ENCODE peak calls at places on chromosome 11, in ten cellular contexts. M is cardiac muscle cell; Y is neural progenitor cell; N is BE2C; R is left ventricle myocardium inferior; Q is CD8-positive, alpha-beta T cell; Z is stomach; P is NT2/D1; A is DND-41; U is small intestine. F is an unnamed sample.

GRCh38 chr11:110366234-110366633 is 63.5 kb upstream of the FDX1 start:
- DNase-seq in N (peak; percentile 21), R (peak; percentile 60), A (no peak), P (no peak), Y (no peak), U (no peak), Z (peak; percentile 74), M (peak; percentile 58), Q (no peak), F (no peak)

GRCh38 chr11:61709572-61709971 is 29.4 kb downstream of the DAGLA start:
- DNase-seq in U (no peak), M (no peak), Z (no peak), A (no peak), Y (no peak), Q (no peak), P (no peak), N (no peak), R (no peak), F (peak; percentile 61)

GRCh38 chr11:132627981-132628380 is 904.3 kb downstream of the OPCML start:
- DNase-seq in Z (no peak), Q (no peak), M (no peak), N (no peak), A (no peak), P (no peak), U (no peak), R (no peak), Y (no peak), F (no peak)

GRCh38 chr11:96246718-96247540 is 96.1 kb downstream of the MAML2 start:
- DNase-seq in Q (no peak), U (no peak), Y (no peak), N (no peak), M (no peak), Z (no peak), A (no peak), R (no peak), P (no peak), F (no peak)

GRCh38 chr11:64869571-64870175 is 8.7 kb downstream of the EHD1 start:
- DNase-seq in U (no peak), P (no peak), R (no peak), Y (peak; percentile 53), Q (no peak), N (peak; percentile 72), M (no peak), Z (no peak), A (no peak), F (peak; percentile 73)

GRCh38 chr11:61362542-61362875 is 335 bp downstream of the TMEM138 start:
- DNase-seq in U (no peak), Z (no peak), A (peak; percentile 38), M (peak; percentile 67), Q (peak; percentile 25), N (no peak), P (no peak), Y (no peak), R (no peak), F (no peak)

GRCh38 chr11:105553015-105553414 is 56.9 kb upstream of the GRIA4 start:
- DNase-seq in U (no peak), Z (no peak), N (no peak), Q (no peak), P (no peak), Y (no peak), M (peak; percentile 8), R (no peak), A (no peak), F (no peak)

GRCh38 chr11:132028380-132029240 is 658.2 kb downstream of the NTM start:
- DNase-seq in Q (no peak), Y (peak; percentile 36), M (peak; percentile 27), A (peak; percentile 64), P (peak; percentile 44), U (peak; percentile 20), N (no peak), Z (peak; percentile 28), R (peak; percentile 28), F (peak; percentile 76)

GRCh38 chr11:91959411-91959810 is 265.2 kb upstream of the FAT3 start:
- DNase-seq in Q (no peak), U (no peak), P (no peak), N (no peak), R (no peak), Z (no peak), M (no peak), Y (no peak), A (no peak), F (peak; percentile 72)

GRCh38 chr11:45653277-45653676 is 12.1 kb downstream of the CHST1 start:
- DNase-seq in N (no peak), P (no peak), R (no peak), A (no peak), Z (no peak), M (no peak), U (no peak), Y (peak; percentile 0), Q (no peak), F (no peak)

GRCh38 chr11:110948112-110948511 is 235.9 kb upstream of the ARHGAP20 start:
- DNase-seq in N (no peak), Z (no peak), P (no peak), M (peak; percentile 45), Y (no peak), A (no peak), U (no peak), R (no peak), Q (no peak), F (no peak)

GRCh38 chr11:74417860-74418508 is 19.8 kb upstream of the PGM2L1 start:
- DNase-seq in A (peak; percentile 11), U (no peak), Y (no peak), Z (no peak), M (no peak), Q (no peak), N (no peak), P (no peak), R (no peak), F (no peak)

GRCh38 chr11:33635161-33635560 is 65.5 kb downstream of the C11orf91 start:
- DNase-seq in M (peak; percentile 94), Q (no peak), Z (no peak), N (no peak), R (peak; percentile 72), P (no peak), Y (no peak), U (no peak), A (no peak), F (no peak)

GRCh38 chr11:9982796-9983579 is 311.0 kb downstream of the SBF2 start:
- DNase-seq in R (no peak), Z (peak; percentile 41), U (peak; percentile 13), Q (no peak), A (no peak), P (peak; percentile 58), Y (peak; percentile 32), N (peak; percentile 39), M (peak; percentile 71), F (peak; percentile 91)

GRCh38 chr11:3878036-3878584 is 22.6 kb downstream of the STIM1 start:
- DNase-seq in M (no peak), A (no peak), N (no peak), Z (no peak), Y (no peak), Q (no peak), P (no peak), R (no peak), U (no peak), F (no peak)
- H3K9me3 ChIP-seq in M (no peaks in the 10 kb centered on the region), A (no peaks in the 10 kb centered on the region), N (no peaks in the 10 kb centered on the region), Z (no peaks in the 10 kb centered on the region), Y (no peaks in the 10 kb centered on the region), Q (no peaks in the 10 kb centered on the region), P (no peaks in the 10 kb centered on the region), R (no peaks in the 10 kb centered on the region), U (no peaks in the 10 kb centered on the region), F (no peaks in the 10 kb centered on the region)

DNA sequence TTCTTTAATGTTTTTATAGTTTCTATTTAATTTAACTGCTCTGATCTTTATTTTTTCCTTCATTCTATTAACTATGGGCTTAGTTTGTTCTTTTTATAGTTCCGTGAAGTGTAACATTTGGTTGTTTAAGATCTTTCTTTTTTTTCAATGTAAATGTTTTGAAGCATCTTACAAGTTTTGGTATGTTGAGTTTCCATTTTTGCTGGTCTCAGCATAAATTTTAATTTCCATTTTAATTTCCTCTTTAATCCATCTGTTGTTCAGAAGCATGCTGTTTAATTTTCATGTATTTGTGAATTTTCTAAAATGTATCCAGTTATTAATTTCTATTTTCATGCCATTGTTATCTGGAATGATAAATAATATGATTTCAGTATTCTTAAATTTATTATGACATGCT is 17.0 kb upstream of the GLYATL2 start:
- DNase-seq in P (no peak), Y (no peak), U (no peak), A (no peak), Z (no peak), R (no peak), N (no peak), M (no peak), Q (no peak), F (no peak)
- H3K9me3 ChIP-seq in P (peaks cover 14% of the 10 kb centered on the region), Y (peaks cover 7% of the 10 kb centered on the region), U (no peaks in the 10 kb centered on the region), A (no peaks in the 10 kb centered on the region), Z (no peaks in the 10 kb centered on the region), R (peaks cover 24% of the 10 kb centered on the region), N (no peaks in the 10 kb centered on the region), M (no peaks in the 10 kb centered on the region), Q (no peaks in the 10 kb centered on the region), F (peaks cover 56% of the 10 kb centered on the region)

GRCh38 chr11:126363706-126364245 is 8.3 kb downstream of the ST3GAL4 start:
- DNase-seq in R (peak; percentile 26), M (no peak), P (no peak), A (no peak), N (no peak), Y (peak; percentile 73), Q (no peak), U (no peak), Z (no peak), F (peak; percentile 37)
- H3K9me3 ChIP-seq in R (no peaks in the 10 kb centered on the region), M (no peaks in the 10 kb centered on the region), P (no peaks in the 10 kb centered on the region), A (no peaks in the 10 kb centered on the region), N (no peaks in the 10 kb centered on the region), Y (no peaks in the 10 kb centered on the region), Q (no peaks in the 10 kb centered on the region), U (no peaks in the 10 kb centered on the region), Z (no peaks in the 10 kb centered on the region), F (no peaks in the 10 kb centered on the region)

GRCh38 chr11:35725880-35726279 is 63.3 kb downstream of the TRIM44 start:
- DNase-seq in R (no peak), N (no peak), Q (no peak), Z (no peak), M (peak; percentile 54), A (no peak), P (no peak), U (peak; percentile 40), Y (no peak), F (no peak)

GRCh38 chr11:35727140-35727539 is 64.6 kb downstream of the TRIM44 start:
- DNase-seq in Q (no peak), A (no peak), P (no peak), M (no peak), N (no peak), Z (no peak), Y (no peak), R (no peak), U (no peak), F (no peak)

GRCh38 chr11:35734669-35735068 is 72.1 kb downstream of the TRIM44 start:
- DNase-seq in Y (no peak), P (no peak), Z (no peak), Q (no peak), A (no peak), U (peak; percentile 62), R (no peak), N (no peak), M (no peak), F (no peak)

GRCh38 chr11:35735411-35735810 is 72.8 kb downstream of the TRIM44 start:
- DNase-seq in Z (no peak), R (no peak), A (no peak), M (peak; percentile 8), P (no peak), U (no peak), N (no peak), Y (no peak), Q (no peak), F (no peak)

DNA sequence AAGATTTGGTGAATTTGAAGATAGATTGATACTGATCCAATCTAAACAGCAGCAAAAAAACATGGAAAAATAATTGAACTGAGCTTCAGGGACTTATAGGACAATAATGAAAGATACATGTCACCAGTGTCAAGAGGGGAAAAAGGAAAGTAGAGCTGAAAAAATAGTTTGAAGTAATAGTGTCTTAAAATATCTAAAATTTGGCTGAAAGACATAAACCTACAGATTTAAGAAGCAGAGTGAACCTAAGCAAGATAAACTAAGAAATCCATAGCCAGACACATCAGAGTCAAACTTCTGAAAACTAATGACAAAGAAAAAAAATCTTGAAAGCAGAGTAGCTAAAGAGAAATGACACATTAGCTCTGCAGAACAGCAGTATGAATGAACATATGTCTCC is 67.7 kb downstream of the TRIM44 start:
- DNase-seq in R (no peak), Y (no peak), M (no peak), U (no peak), A (no peak), Z (no peak), N (no peak), Q (no peak), P (no peak), F (no peak)
- H3K9me3 ChIP-seq in R (peaks cover 22% of the 10 kb centered on the region), Y (no peaks in the 10 kb centered on the region), M (no peaks in the 10 kb centered on the region), U (no peaks in the 10 kb centered on the region), A (no peaks in the 10 kb centered on the region), Z (no peaks in the 10 kb centered on the region), N (no peaks in the 10 kb centered on the region), Q (peaks cover 5% of the 10 kb centered on the region), P (peaks cover 13% of the 10 kb centered on the region), F (peaks cover 16% of the 10 kb centered on the region)

F was measured in endodermal cell.